ENCODE peak calls at places on chromosome 21, in four cellular contexts. T is IMR-90, L is GM12878, R is K562. I is an unnamed sample.

GRCh38 chr21:38777015-38777414 is 28.7 kb upstream of the ETS2 start:
- DNase-seq in T (no peak), L (no peak), R (no peak), I (no peak)

GRCh38 chr21:23374155-23374554 is 2233.1 kb downstream of the MRPL39 start:
- DNase-seq in T (no peak), L (no peak), R (no peak), I (no peak)

GRCh38 chr21:37828515-37828914 is 87.7 kb downstream of the KCNJ6 start:
- DNase-seq in T (no peak), L (no peak), R (no peak), I (no peak)

GRCh38 chr21:37452222-37452621 is 85.6 kb downstream of the DYRK1A start:
- DNase-seq in T (peak), L (no peak), R (no peak), I (no peak)

GRCh38 chr21:46323710-46324389 is at the start of the genes C21orf58 and PCNT:
- DNase-seq in T (peak), L (peak), R (peak), I (peak)

GRCh38 chr21:31235671-31236450 is 108.2 kb downstream of the TIAM1 start:
- DNase-seq in T (no peak), L (no peak), R (no peak), I (no peak)

GRCh38 chr21:45858180-45858579 is 123.4 kb upstream of the COL6A1 start:
- DNase-seq in T (no peak), L (no peak), R (no peak), I (no peak)

GRCh38 chr21:27570306-27570868 is 603.5 kb upstream of the ADAMTS5 start:
- DNase-seq in T (peak), L (no peak), R (no peak), I (no peak)

GRCh38 chr21:36706951-36707762 is 8.2 kb downstream of the SIM2 start:
- DNase-seq in T (peak), L (no peak), R (no peak), I (no peak)

GRCh38 chr21:17501107-17502006 is 11.5 kb upstream of the CXADR start:
- DNase-seq in T (no peak), L (no peak), R (no peak), I (no peak)

GRCh38 chr21:14114251-14114650 is 96.5 kb downstream of the LIPI start:
- DNase-seq in T (no peak), L (no peak), R (no peak), I (no peak)

GRCh38 chr21:35045539-35046222 is 3.4 kb downstream of the RUNX1 start:
- DNase-seq in T (no peak), L (no peak), R (no peak), I (no peak)

GRCh38 chr21:35046223-35046690 is 2.8 kb downstream of the RUNX1 start:
- DNase-seq in T (no peak), L (no peak), R (no peak), I (no peak)

GRCh38 chr21:35044128-35044527 is 5.0 kb downstream of the RUNX1 start:
- DNase-seq in T (no peak), L (no peak), R (no peak), I (no peak)

GRCh38 chr21:35043549-35043948 is 5.6 kb downstream of the RUNX1 start:
- DNase-seq in T (no peak), L (no peak), R (no peak), I (no peak)

GRCh38 chr21:35044770-35045538 is 4.1 kb downstream of the RUNX1 start:
- DNase-seq in T (no peak), L (no peak), R (no peak), I (no peak)
- TF ChIP-seq BHLHE40 in T (no peak), L (no peak), R (no peak), I (no peak)

DNA sequence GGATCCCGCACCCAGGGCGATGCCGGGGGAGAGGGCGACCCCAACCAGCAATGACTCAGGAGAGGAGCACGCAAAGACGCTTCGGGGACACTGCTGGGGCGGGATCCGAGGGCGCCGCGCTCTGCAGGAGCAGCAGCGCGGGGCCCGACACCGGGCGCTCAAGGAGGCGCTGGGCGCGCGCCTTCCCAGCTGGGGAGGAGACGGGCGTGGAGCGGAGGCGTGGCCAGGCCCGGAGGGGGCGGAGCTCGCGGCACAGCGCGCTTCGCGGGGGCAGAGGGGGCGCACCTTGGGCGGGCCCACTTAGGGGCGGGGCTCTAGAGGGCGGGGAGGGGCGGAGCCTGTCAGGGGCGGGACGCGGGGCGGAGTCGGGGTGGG is 369 bp downstream of the SUMO3 start:
- DNase-seq in T (peak), L (no peak), R (peak), I (peak)
- TF ChIP-seq ELK1 in T (no peak), L (no peak), R (no peak), I (no peak)

GRCh38 chr21:43970551-43970950 is 41.6 kb upstream of the TRAPPC10 start:
- DNase-seq in T (no peak), L (no peak), R (no peak), I (no peak)

GRCh38 chr21:43966946-43967512 is 45.1 kb upstream of the TRAPPC10 start:
- DNase-seq in T (no peak), L (no peak), R (no peak), I (no peak)

GRCh38 chr21:43969115-43969444 is 43.0 kb upstream of the TRAPPC10 start:
- DNase-seq in T (no peak), L (no peak), R (no peak), I (no peak)

GRCh38 chr21:43967981-43968380 is 44.1 kb upstream of the TRAPPC10 start:
- DNase-seq in T (no peak), L (no peak), R (no peak), I (no peak)

DNA sequence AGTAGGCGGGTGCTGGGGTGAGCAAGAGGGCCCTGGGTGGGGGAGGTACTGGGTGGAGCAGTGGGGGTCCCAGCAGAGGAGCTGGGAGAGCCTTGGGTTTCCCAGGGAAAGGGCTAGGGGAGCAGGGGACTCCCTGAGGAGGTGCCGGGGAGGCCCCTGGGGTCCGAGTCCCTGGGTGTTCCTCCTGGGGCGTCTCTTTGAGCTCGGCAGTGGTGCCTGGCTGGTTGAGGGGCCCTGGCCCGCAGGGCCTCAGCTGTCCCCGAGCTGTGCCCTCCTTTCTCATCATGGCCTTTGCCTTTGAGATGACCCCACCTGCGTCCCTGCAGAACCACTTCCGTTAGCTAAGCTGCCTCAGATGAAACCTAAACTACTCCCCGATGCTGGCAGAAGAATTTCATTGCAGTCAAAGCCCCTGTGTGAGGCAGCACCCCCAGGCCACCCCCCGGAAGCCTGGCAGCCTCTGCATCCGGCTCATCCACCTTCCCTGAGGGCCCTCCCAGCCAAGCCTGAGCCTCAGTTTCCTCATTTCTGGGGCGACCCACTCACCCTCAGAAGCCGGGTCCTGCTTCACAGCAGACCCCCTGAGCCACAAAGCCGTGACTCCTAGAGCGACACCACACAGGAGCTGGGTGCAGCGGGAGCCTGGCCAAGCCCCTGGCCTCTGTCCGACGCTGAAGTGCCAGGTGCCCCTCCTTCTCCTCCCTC is 43.5 kb upstream of the TRAPPC10 start:
- DNase-seq in T (no peak), L (no peak), R (no peak), I (no peak)
- TF ChIP-seq BHLHE40 in T (no peak), L (no peak), R (no peak), I (no peak)

DNA sequence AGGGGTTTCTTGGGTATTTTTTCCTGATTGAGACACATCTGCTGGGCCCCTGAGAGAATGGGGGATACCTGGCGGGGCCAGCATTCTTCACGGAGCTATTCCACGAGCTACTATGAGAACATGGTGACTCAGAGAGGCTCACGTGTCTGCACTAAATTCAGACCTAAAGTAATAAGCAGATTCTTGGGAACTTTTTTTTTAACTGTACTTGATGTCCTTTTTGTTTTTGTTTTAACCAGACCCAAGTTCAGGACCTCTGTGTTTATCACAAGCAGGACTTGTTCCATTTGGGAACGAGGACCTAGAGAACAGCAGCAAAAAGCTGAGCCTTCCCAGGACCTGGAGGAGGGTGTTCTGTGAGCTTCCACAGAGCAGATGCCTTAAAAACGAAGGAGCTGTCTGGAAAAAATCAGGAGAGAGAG is 44.0 kb downstream of the EVA1C start:
- DNase-seq in T (peak), L (no peak), R (no peak), I (no peak)
- TF ChIP-seq ELK1 in T (no peak), L (no peak), R (no peak), I (no peak)

DNA sequence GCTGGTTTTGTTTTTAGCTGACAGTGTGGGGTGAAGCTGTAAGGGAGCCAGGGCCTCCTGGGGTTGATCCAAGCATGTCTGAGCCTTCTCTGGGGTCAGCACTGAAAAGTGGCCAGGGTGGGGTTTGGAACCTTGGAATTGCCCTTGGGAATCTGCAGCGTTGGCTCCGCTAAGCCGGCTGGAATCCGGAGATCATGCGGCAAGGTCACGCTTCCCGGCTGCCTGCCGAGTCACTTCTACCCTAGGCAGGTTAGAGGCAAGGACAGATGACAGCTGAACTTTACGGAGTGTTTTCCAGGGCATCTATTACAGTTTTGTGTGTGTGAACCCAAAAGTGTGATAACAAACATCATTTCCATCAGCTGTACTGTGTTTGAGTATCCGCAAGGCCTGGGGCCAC is 17.1 kb downstream of the ABCG1 start:
- DNase-seq in T (no peak), L (no peak), R (no peak), I (no peak)
- TF ChIP-seq BHLHE40 in T (no peak), L (no peak), R (no peak), I (no peak)

GRCh38 chr21:32514275-32515055 is 70.9 kb downstream of the TCP10L start:
- DNase-seq in T (no peak), L (no peak), R (no peak), I (no peak)

GRCh38 chr21:32519945-32520884 is 65.1 kb downstream of the TCP10L start:
- DNase-seq in T (no peak), L (no peak), R (no peak), I (no peak)

GRCh38 chr21:32520885-32521735 is 64.2 kb downstream of the TCP10L start:
- DNase-seq in T (peak), L (no peak), R (no peak), I (no peak)

GRCh38 chr21:32516729-32517649 is 68.3 kb downstream of the TCP10L start:
- DNase-seq in T (peak), L (no peak), R (no peak), I (peak)

DNA sequence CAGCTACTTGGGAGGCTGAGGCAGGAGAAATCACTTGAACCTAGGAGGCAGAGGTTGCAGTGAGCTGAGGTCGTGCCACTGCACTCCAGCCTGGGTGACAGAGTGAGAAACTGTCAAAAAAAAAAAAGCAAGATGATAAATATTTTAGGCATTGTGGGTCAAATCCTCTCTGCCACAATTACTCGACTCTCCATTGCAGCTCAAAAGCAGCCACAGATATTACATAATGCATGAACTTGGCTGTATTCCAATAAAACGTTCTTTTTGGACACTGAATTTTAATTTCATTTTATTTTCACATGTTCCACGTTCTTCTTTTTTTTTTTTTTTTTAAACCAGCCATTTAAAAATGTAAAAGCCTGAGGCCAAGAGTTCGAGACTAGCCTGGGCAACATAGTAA is 69.5 kb downstream of the TCP10L start:
- DNase-seq in T (peak), L (no peak), R (no peak), I (no peak)
- TF ChIP-seq ELK1 in T (no peak), L (no peak), R (no peak), I (no peak)

GRCh38 chr21:25350056-25350455 is 257.2 kb downstream of the MRPL39 start:
- DNase-seq in T (peak), L (no peak), R (peak), I (no peak)
- TF ChIP-seq BHLHE40 in T (no peak), L (no peak), R (no peak), I (no peak)

I was measured in A549.